ENCODE peak calls at places on chromosomes 13 and 19, in four cellular contexts. N, K, E and A are unnamed samples.
A peak's percentile ranks its signal among the peaks of the same experiment; 100 is the strongest.

GRCh38 chr19:27794444-27795042 is 1418.4 kb downstream of the UQCRFS1 start:
- DNase-seq in K (no peak), N (no peak), E (peak; percentile 24), A (peak; percentile 16)

GRCh38 chr19:6767357-6768235 is at the start of gene SH2D3A:
- DNase-seq in N (peak; percentile 92), K (peak; percentile 60), E (peak; percentile 96), A (peak; percentile 65)

GRCh38 chr13:109778102-109778542 is 8.3 kb downstream of the IRS2 start:
- DNase-seq in N (no peak), E (no peak), K (no peak), A (no peak)

GRCh38 chr19:2087621-2088100 is 8.5 kb downstream of the MOB3A start:
- DNase-seq in K (peak; percentile 12), E (no peak), N (peak; percentile 83), A (no peak)

GRCh38 chr19:7898967-7899366 is 4.7 kb upstream of the MAP2K7 start:
- DNase-seq in E (no peak), N (no peak), K (no peak), A (no peak)

GRCh38 chr19:46878613-46879375 is 18.0 kb downstream of the ARHGAP35 start:
- DNase-seq in E (no peak), K (no peak), N (no peak), A (no peak)

GRCh38 chr13:52158629-52159158 is 703 bp downstream of the NEK3 start:
- DNase-seq in N (peak; percentile 1), E (peak; percentile 26), K (peak; percentile 58), A (no peak)

GRCh38 chr19:42571136-42571535 is 23.6 kb downstream of the CEACAM8 start:
- DNase-seq in E (no peak), K (no peak), N (no peak), A (no peak)

GRCh38 chr19:30719189-30719990 is 347.2 kb downstream of the ZNF536 start:
- DNase-seq in N (no peak), K (peak; percentile 90), E (peak; percentile 15), A (no peak)

GRCh38 chr13:80835902-80836301 is 495.0 kb upstream of the SPRY2 start:
- DNase-seq in K (no peak), E (no peak), N (no peak), A (no peak)

GRCh38 chr19:15730538-15730937 is 2.7 kb downstream of the OR10H2 start:
- DNase-seq in K (no peak), E (no peak), N (no peak), A (no peak)

GRCh38 chr13:73335226-73335625 is 276.4 kb downstream of the KLF5 start:
- DNase-seq in N (peak; percentile 24), E (no peak), K (no peak), A (no peak)

GRCh38 chr13:42865703-42866102 is 84.3 kb downstream of the FAM216B start:
- DNase-seq in K (peak; percentile 43), N (no peak), E (no peak), A (no peak)

GRCh38 chr19:55304279-55304978 is 20.6 kb downstream of the BRSK1 start:
- DNase-seq in N (no peak), E (peak; percentile 84), K (peak; percentile 74), A (peak; percentile 50)

GRCh38 chr13:34155931-34156607 is 338.1 kb downstream of the RFC3 start:
- DNase-seq in E (no peak), K (no peak), N (no peak), A (no peak)

GRCh38 chr19:13557756-13558398 is 51.6 kb upstream of the CACNA1A start:
- DNase-seq in K (no peak), E (no peak), N (no peak), A (no peak)

GRCh38 chr19:13556552-13556951 is 50.3 kb upstream of the CACNA1A start:
- DNase-seq in E (no peak), K (no peak), N (no peak), A (no peak)

GRCh38 chr19:13553880-13554400 is 47.7 kb upstream of the CACNA1A start:
- DNase-seq in K (no peak), N (no peak), E (no peak), A (no peak)

GRCh38 chr19:13554506-13555235 is 48.4 kb upstream of the CACNA1A start:
- DNase-seq in E (no peak), N (no peak), K (no peak), A (no peak)
- TF ChIP-seq NFIC in E (no peak), N (no peak), K (no peak), A (no peak)

DNA sequence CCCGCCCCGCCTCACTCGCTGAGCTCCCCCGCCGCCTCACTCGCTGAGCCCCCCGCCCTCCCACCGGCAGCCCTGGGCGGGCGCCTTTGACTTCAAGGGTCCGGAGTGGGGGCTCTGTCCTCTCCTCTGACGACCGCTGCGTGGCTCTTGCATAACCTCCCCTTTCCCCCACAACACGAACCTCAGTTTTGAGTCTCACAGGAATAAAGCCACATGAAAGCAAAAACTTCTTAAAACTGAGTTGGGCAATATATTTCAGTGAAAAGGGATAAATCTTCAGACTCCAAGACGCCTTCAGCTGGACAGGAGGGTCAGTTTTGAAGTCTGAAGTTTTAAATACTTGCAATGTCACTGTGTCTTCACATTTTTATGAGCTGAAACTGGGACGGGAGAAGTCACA is 70.6 kb upstream of the C13orf46 start:
- DNase-seq in E (no peak), K (no peak), N (no peak), A (no peak)
- TF ChIP-seq NFIC in E (no peak), K (no peak), N (no peak), A (no peak)

GRCh38 chr13:111181977-111182376 is 66.9 kb downstream of the ARHGEF7 start:
- DNase-seq in K (no peak), N (no peak), E (no peak), A (no peak)

GRCh38 chr13:111186305-111186930 is 71.3 kb downstream of the ARHGEF7 start:
- DNase-seq in K (no peak), E (no peak), N (no peak), A (no peak)

GRCh38 chr13:111183087-111183645 is 68.1 kb downstream of the ARHGEF7 start:
- DNase-seq in K (no peak), N (no peak), E (no peak), A (no peak)

GRCh38 chr13:111183959-111184684 is 69.0 kb downstream of the ARHGEF7 start:
- DNase-seq in N (no peak), E (no peak), K (no peak), A (no peak)

DNA sequence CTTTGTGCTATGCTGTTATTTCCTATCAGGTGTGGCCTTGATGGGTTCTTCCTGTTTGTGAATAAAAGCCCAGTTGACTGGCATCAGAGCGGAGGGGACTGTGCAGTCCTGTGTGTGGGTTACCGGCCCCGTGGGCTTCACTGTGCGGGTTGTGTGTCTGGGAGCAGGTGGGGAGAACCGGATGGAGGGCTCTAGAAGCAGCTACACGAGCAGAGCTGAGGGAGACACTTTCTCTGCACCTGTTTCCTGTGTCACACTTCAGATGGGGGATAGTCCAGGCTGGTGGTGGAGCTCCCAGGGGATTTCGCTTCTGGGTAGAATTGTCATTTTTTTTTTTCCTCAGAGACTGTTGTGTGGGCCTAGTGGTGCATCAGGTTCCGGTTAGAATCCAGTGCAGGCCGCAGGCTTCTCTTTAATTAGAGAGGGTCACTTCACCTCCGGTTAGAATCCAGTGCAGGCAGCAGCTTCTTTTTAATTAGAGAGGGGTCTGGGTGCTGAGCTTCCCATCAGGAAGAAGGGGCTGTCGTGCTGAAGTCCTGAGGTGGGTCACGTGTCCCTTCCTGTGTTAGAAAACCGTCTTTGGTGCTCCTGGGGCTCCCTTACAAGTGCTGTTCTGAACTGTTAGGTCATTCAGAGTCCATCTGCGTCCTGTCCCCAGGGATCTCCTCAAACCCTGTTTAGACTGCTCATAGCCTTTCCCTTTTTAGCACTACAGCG is 69.7 kb downstream of the ARHGEF7 start:
- DNase-seq in K (no peak), N (peak; percentile 93), E (no peak), A (no peak)
- TF ChIP-seq NFIC in K (no peak), N (peak; percentile 66), E (no peak), A (no peak)

DNA sequence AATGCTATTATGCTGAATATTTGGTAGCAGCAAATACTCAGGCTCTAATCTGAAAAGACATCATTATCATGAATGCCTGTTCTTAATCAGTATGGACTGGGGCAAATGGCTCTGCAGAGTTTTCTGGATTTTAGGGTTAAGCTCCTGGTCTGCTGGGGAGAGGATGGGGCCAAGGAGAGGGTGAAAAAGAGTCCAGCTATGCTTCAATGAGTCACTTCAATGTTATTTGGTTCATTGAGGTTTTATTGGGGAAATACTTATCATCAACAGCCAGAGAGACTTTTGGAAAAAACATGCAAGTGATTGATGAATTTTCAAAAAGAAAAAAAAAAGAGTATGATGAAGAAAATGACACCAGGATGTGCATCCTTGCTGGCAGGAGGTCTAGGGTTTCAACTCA is 278.3 kb downstream of the UQCRFS1 start:
- DNase-seq in E (no peak), K (no peak), N (no peak), A (no peak)
- TF ChIP-seq NFIC in E (no peak), K (no peak), N (no peak), A (no peak)

DNA sequence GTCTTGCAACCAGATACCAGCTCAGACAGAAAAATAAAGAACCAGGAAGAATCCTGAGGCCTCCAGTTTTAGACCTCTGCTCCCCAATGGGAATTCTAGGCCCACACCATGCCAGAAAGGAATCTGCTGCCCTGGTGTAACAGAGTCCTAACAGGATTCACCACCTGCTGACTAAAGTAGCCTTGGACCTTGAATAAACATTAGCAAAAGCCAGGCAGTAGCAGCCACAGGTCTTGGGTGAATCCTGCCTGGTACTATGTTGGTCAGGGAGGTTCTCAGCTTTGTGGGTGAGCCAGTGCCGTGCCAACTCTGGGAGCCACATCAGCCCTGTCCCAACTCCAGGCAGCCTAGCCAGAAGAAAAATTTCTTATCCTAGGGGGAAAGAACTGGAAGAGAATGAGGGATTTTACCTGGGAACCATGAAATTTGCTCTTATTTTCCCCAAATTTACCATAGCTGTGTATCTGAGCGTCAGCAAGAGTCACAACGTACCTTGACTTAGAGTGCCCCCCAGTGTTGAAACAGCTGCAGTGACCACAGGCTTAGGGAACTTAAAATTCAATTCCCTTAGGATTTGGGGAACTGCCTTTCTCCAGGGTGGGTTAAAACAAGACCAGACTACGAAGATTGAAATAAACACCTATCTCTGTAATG is 1895.6 kb upstream of the PRR20A start:
- DNase-seq in K (peak; percentile 3), N (no peak), E (no peak), A (peak; percentile 1)
- TF ChIP-seq NFIC in K (no peak), N (no peak), E (no peak), A (no peak)

GRCh38 chr19:18718846-18719458 is 35.5 kb downstream of the CRTC1 start:
- DNase-seq in K (no peak), E (no peak), N (no peak), A (no peak)

GRCh38 chr19:18716857-18717256 is 33.4 kb downstream of the CRTC1 start:
- DNase-seq in N (no peak), E (no peak), K (no peak), A (no peak)

GRCh38 chr19:18719541-18719940 is 36.1 kb downstream of the CRTC1 start:
- DNase-seq in N (no peak), K (peak; percentile 80), E (no peak), A (no peak)

GRCh38 chr19:18718015-18718526 is 34.6 kb downstream of the CRTC1 start:
- DNase-seq in E (no peak), N (no peak), K (peak; percentile 67), A (no peak)

DNA sequence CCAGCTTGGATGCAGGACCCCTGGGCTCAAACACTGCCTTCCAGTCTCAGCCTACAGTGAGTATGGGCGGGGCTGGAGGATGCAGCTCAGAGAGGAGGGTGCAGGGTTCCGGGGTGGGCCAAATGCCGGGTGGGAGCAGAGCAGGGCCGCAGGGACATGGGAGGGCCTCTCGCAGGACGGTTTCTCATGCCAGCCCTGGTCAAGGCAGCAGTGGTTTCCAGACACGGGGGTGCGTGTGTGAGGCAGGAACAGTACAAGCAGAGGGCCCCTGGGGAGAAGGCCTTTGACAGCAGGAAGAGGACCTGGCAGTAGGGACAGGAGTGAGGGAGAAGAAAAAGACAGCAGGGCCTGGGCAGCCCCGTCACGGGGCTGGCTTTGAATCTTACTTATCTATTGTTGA is 34.1 kb downstream of the CRTC1 start:
- DNase-seq in N (no peak), E (no peak), K (no peak), A (no peak)
- TF ChIP-seq NFIC in N (no peak), E (no peak), K (no peak), A (no peak)

GRCh38 chr19:12133069-12133468 is 7.1 kb downstream of the ZNF20 start:
- DNase-seq in K (no peak), E (no peak), N (no peak), A (no peak)
- TF ChIP-seq NFIC in K (no peak), E (no peak), N (no peak), A (no peak)